ENCODE peak calls at places on chromosome 19, in ten cellular contexts. One of them, this sample, is unnamed.
A peak's percentile ranks its signal among the peaks of the same experiment; 100 is the strongest.

GRCh38 chr19:35120492-35120891 is 4.9 kb downstream of the FXYD3 start:
- DNase-seq in kidney epithelial cell: no peak
- DNase-seq in left ventricle myocardium inferior: no peak
- DNase-seq in heart right ventricle: no peak
- DNase-seq in fibroblast of the aortic adventitia: peak; percentile 79
- DNase-seq in upper lobe of left lung: no peak
- DNase-seq in lung: no peak
- DNase-seq in RWPE2: peak; percentile 91
- DNase-seq in fibroblast of mammary gland: peak; percentile 96
- DNase-seq in IMR-90: peak; percentile 66
- DNase-seq in this sample: no peak

GRCh38 chr19:533485-534058 is 2.0 kb downstream of the CDC34 start:
- DNase-seq in fibroblast of mammary gland: no peak
- DNase-seq in heart right ventricle: no peak
- DNase-seq in fibroblast of the aortic adventitia: no peak
- DNase-seq in lung: no peak
- DNase-seq in upper lobe of left lung: no peak
- DNase-seq in left ventricle myocardium inferior: no peak
- DNase-seq in RWPE2: no peak
- DNase-seq in kidney epithelial cell: no peak
- DNase-seq in IMR-90: no peak
- DNase-seq in this sample: no peak

GRCh38 chr19:48565090-48565489 is 13.1 kb downstream of the SULT2B1 start:
- DNase-seq in fibroblast of mammary gland: peak; percentile 70
- DNase-seq in RWPE2: no peak
- DNase-seq in lung: no peak
- DNase-seq in left ventricle myocardium inferior: no peak
- DNase-seq in kidney epithelial cell: no peak
- DNase-seq in heart right ventricle: no peak
- DNase-seq in fibroblast of the aortic adventitia: no peak
- DNase-seq in upper lobe of left lung: no peak
- DNase-seq in IMR-90: peak; percentile 83
- DNase-seq in this sample: no peak

GRCh38 chr19:2084993-2085720 is 11.0 kb downstream of the MOB3A start:
- DNase-seq in upper lobe of left lung: peak; percentile 89
- DNase-seq in IMR-90: no peak
- DNase-seq in RWPE2: no peak
- DNase-seq in lung: peak; percentile 81
- DNase-seq in fibroblast of mammary gland: peak; percentile 50
- DNase-seq in fibroblast of the aortic adventitia: no peak
- DNase-seq in left ventricle myocardium inferior: peak; percentile 64
- DNase-seq in kidney epithelial cell: no peak
- DNase-seq in heart right ventricle: peak; percentile 64
- DNase-seq in this sample: no peak

GRCh38 chr19:45424191-45425058 is 708 bp upstream of the ERCC1 start:
- DNase-seq in fibroblast of mammary gland: peak; percentile 97
- DNase-seq in kidney epithelial cell: peak; percentile 90
- DNase-seq in RWPE2: peak; percentile 96
- DNase-seq in lung: peak; percentile 65
- DNase-seq in left ventricle myocardium inferior: peak; percentile 71
- DNase-seq in heart right ventricle: peak; percentile 78
- DNase-seq in upper lobe of left lung: peak; percentile 84
- DNase-seq in fibroblast of the aortic adventitia: peak; percentile 89
- DNase-seq in IMR-90: peak; percentile 98
- DNase-seq in this sample: no peak

GRCh38 chr19:48644839-48645651 is 942 bp downstream of the CA11 start:
- DNase-seq in lung: peak; percentile 80
- DNase-seq in IMR-90: peak; percentile 65
- DNase-seq in kidney epithelial cell: no peak
- DNase-seq in upper lobe of left lung: peak; percentile 84
- DNase-seq in fibroblast of the aortic adventitia: peak; percentile 74
- DNase-seq in heart right ventricle: peak; percentile 85
- DNase-seq in RWPE2: no peak
- DNase-seq in left ventricle myocardium inferior: peak; percentile 72
- DNase-seq in fibroblast of mammary gland: peak; percentile 71
- DNase-seq in this sample: peak; percentile 76

GRCh38 chr19:8511573-8512101 is 2.3 kb downstream of the ZNF414 start:
- DNase-seq in lung: no peak
- DNase-seq in IMR-90: no peak
- DNase-seq in heart right ventricle: no peak
- DNase-seq in left ventricle myocardium inferior: no peak
- DNase-seq in upper lobe of left lung: no peak
- DNase-seq in fibroblast of mammary gland: no peak
- DNase-seq in RWPE2: no peak
- DNase-seq in kidney epithelial cell: no peak
- DNase-seq in fibroblast of the aortic adventitia: no peak
- DNase-seq in this sample: no peak

GRCh38 chr19:17405250-17406038 is at the start of gene BST2:
- DNase-seq in lung: peak; percentile 43
- DNase-seq in RWPE2: no peak
- DNase-seq in fibroblast of the aortic adventitia: peak; percentile 62
- DNase-seq in kidney epithelial cell: peak; percentile 56
- DNase-seq in IMR-90: peak; percentile 37
- DNase-seq in left ventricle myocardium inferior: peak; percentile 46
- DNase-seq in fibroblast of mammary gland: no peak
- DNase-seq in heart right ventricle: peak; percentile 72
- DNase-seq in upper lobe of left lung: peak; percentile 78
- DNase-seq in this sample: no peak

GRCh38 chr19:1944088-1944915 is 3.3 kb downstream of the CSNK1G2 start:
- DNase-seq in fibroblast of mammary gland: no peak
- DNase-seq in lung: no peak
- DNase-seq in kidney epithelial cell: no peak
- DNase-seq in left ventricle myocardium inferior: no peak
- DNase-seq in upper lobe of left lung: no peak
- DNase-seq in fibroblast of the aortic adventitia: no peak
- DNase-seq in RWPE2: no peak
- DNase-seq in heart right ventricle: no peak
- DNase-seq in IMR-90: no peak
- DNase-seq in this sample: peak; percentile 72

GRCh38 chr19:56403764-56404704 is at the start of gene ZNF583:
- DNase-seq in fibroblast of mammary gland: peak; percentile 97
- DNase-seq in RWPE2: peak; percentile 77
- DNase-seq in heart right ventricle: peak; percentile 97
- DNase-seq in fibroblast of the aortic adventitia: peak; percentile 98
- DNase-seq in upper lobe of left lung: peak; percentile 93
- DNase-seq in kidney epithelial cell: peak; percentile 76
- DNase-seq in left ventricle myocardium inferior: peak; percentile 98
- DNase-seq in lung: peak; percentile 95
- DNase-seq in IMR-90: peak; percentile 97
- DNase-seq in this sample: peak; percentile 92

GRCh38 chr19:35045667-35046300 is 4.3 kb downstream of the HPN start:
- DNase-seq in kidney epithelial cell: no peak
- DNase-seq in RWPE2: no peak
- DNase-seq in heart right ventricle: no peak
- DNase-seq in left ventricle myocardium inferior: no peak
- DNase-seq in lung: no peak
- DNase-seq in IMR-90: peak; percentile 28
- DNase-seq in fibroblast of the aortic adventitia: no peak
- DNase-seq in fibroblast of mammary gland: no peak
- DNase-seq in upper lobe of left lung: no peak
- DNase-seq in this sample: no peak

GRCh38 chr19:41753936-41754529 is 1.3 kb upstream of the CEACAM6 start:
- DNase-seq in upper lobe of left lung: peak; percentile 78
- DNase-seq in RWPE2: no peak
- DNase-seq in IMR-90: peak; percentile 4
- DNase-seq in fibroblast of the aortic adventitia: peak; percentile 22
- DNase-seq in fibroblast of mammary gland: peak; percentile 31
- DNase-seq in left ventricle myocardium inferior: no peak
- DNase-seq in kidney epithelial cell: no peak
- DNase-seq in lung: peak; percentile 70
- DNase-seq in heart right ventricle: peak; percentile 20
- DNase-seq in this sample: no peak

GRCh38 chr19:42369433-42370067 is 20.5 kb downstream of the CNFN start:
- DNase-seq in upper lobe of left lung: no peak
- DNase-seq in fibroblast of the aortic adventitia: no peak
- DNase-seq in RWPE2: no peak
- DNase-seq in lung: no peak
- DNase-seq in heart right ventricle: no peak
- DNase-seq in fibroblast of mammary gland: no peak
- DNase-seq in left ventricle myocardium inferior: no peak
- DNase-seq in IMR-90: no peak
- DNase-seq in kidney epithelial cell: no peak
- DNase-seq in this sample: no peak

GRCh38 chr19:55678121-55678671 is 3.2 kb downstream of the EPN1 start:
- DNase-seq in lung: no peak
- DNase-seq in left ventricle myocardium inferior: peak; percentile 45
- DNase-seq in heart right ventricle: peak; percentile 29
- DNase-seq in fibroblast of the aortic adventitia: no peak
- DNase-seq in fibroblast of mammary gland: no peak
- DNase-seq in IMR-90: no peak
- DNase-seq in kidney epithelial cell: no peak
- DNase-seq in RWPE2: no peak
- DNase-seq in upper lobe of left lung: peak; percentile 48
- DNase-seq in this sample: no peak

GRCh38 chr19:32669205-32669785 is 5.7 kb downstream of the ANKRD27 start:
- DNase-seq in IMR-90: no peak
- DNase-seq in fibroblast of mammary gland: no peak
- DNase-seq in heart right ventricle: no peak
- DNase-seq in fibroblast of the aortic adventitia: no peak
- DNase-seq in left ventricle myocardium inferior: no peak
- DNase-seq in RWPE2: no peak
- DNase-seq in lung: no peak
- DNase-seq in upper lobe of left lung: no peak
- DNase-seq in kidney epithelial cell: no peak
- DNase-seq in this sample: no peak

DNA sequence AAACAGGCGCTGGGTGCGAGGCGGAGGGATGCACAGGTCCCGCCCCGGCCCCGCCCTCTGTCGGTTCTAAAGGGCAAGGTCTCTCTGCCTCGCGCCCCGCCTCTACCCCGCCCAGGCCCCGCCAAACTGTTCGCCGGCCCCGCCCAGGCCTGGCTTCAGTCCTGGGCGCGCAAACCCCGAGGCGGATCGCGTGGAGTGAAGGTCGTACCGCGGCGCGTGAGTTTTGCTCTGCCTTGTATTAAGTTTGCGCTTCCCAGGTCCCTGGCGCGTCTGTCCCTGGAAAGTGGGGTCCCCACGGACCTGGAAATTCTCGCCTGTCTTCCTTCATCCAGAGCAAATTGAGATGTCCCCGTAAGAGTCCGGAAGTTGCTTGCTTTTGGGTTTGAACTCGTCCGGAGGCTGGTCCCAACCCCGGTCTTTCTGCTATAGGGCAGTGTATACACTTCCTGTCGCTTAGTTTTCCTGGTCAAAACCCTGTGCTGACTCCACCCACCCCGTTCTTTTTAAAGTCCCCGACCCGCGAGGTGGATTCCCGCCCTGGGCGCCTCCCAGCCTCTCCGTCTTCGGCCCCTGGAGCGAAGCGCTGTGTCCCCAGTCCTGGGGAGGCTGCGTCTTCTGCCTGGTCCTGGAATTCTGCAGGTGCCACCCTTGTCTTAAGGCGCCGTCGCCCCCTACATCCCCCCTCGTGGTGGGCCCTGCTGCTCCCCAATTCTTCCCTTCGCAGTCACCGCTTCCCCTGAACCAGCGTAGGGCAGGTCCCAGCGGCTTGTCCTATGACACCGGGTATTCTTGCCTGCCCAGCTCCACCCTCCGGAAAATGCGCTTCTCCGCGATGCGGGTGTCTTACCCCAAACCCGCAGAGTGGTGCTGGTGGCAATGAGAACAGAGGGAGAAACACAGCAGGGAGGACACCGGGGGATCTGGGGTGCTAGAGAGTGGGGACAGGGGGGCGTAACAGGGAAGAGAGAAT is 8.6 kb downstream of the ZNF808 start:
- DNase-seq in IMR-90: peak; percentile 61
- DNase-seq in fibroblast of mammary gland: peak; percentile 70
- DNase-seq in upper lobe of left lung: peak; percentile 87
- DNase-seq in fibroblast of the aortic adventitia: peak; percentile 66
- DNase-seq in RWPE2: peak; percentile 89
- DNase-seq in lung: peak; percentile 82
- DNase-seq in left ventricle myocardium inferior: peak; percentile 94
- DNase-seq in kidney epithelial cell: no peak
- DNase-seq in heart right ventricle: peak; percentile 90
- DNase-seq in this sample: peak; percentile 89
- TF ChIP-seq CTCF in IMR-90: no peak
- TF ChIP-seq CTCF in fibroblast of mammary gland: no peak
- TF ChIP-seq CTCF in upper lobe of left lung: peak; percentile 27
- TF ChIP-seq CTCF in fibroblast of the aortic adventitia: peak; percentile 34
- TF ChIP-seq CTCF in RWPE2: no peak
- TF ChIP-seq CTCF in lung: no peak
- TF ChIP-seq CTCF in left ventricle myocardium inferior: peak; percentile 50
- TF ChIP-seq CTCF in kidney epithelial cell: peak; percentile 21
- TF ChIP-seq CTCF in heart right ventricle: peak; percentile 17
- TF ChIP-seq CTCF in this sample: peak; percentile 28

GRCh38 chr19:7004313-7004931 is 16.8 kb downstream of the MBD3L2B start:
- DNase-seq in fibroblast of mammary gland: peak; percentile 33
- DNase-seq in lung: no peak
- DNase-seq in upper lobe of left lung: no peak
- DNase-seq in RWPE2: no peak
- DNase-seq in fibroblast of the aortic adventitia: peak; percentile 42
- DNase-seq in kidney epithelial cell: peak; percentile 7
- DNase-seq in left ventricle myocardium inferior: no peak
- DNase-seq in heart right ventricle: no peak
- DNase-seq in IMR-90: peak; percentile 18
- DNase-seq in this sample: no peak
- TF ChIP-seq CTCF in fibroblast of mammary gland: peak; percentile 58
- TF ChIP-seq CTCF in lung: peak; percentile 10
- TF ChIP-seq CTCF in upper lobe of left lung: no peak
- TF ChIP-seq CTCF in RWPE2: peak; percentile 67
- TF ChIP-seq CTCF in fibroblast of the aortic adventitia: peak; percentile 76
- TF ChIP-seq CTCF in kidney epithelial cell: peak; percentile 80
- TF ChIP-seq CTCF in left ventricle myocardium inferior: peak; percentile 86
- TF ChIP-seq CTCF in heart right ventricle: no peak
- TF ChIP-seq CTCF in IMR-90: peak; percentile 36
- TF ChIP-seq CTCF in this sample: peak; percentile 87

GRCh38 chr19:13090511-13091231 is 12.0 kb downstream of the LYL1 start:
- DNase-seq in kidney epithelial cell: no peak
- DNase-seq in fibroblast of mammary gland: no peak
- DNase-seq in lung: no peak
- DNase-seq in upper lobe of left lung: no peak
- DNase-seq in IMR-90: no peak
- DNase-seq in fibroblast of the aortic adventitia: no peak
- DNase-seq in heart right ventricle: no peak
- DNase-seq in left ventricle myocardium inferior: no peak
- DNase-seq in RWPE2: peak; percentile 64
- DNase-seq in this sample: no peak
- TF ChIP-seq CTCF in kidney epithelial cell: no peak
- TF ChIP-seq CTCF in fibroblast of mammary gland: no peak
- TF ChIP-seq CTCF in lung: no peak
- TF ChIP-seq CTCF in upper lobe of left lung: no peak
- TF ChIP-seq CTCF in IMR-90: no peak
- TF ChIP-seq CTCF in fibroblast of the aortic adventitia: no peak
- TF ChIP-seq CTCF in heart right ventricle: no peak
- TF ChIP-seq CTCF in left ventricle myocardium inferior: no peak
- TF ChIP-seq CTCF in RWPE2: no peak
- TF ChIP-seq CTCF in this sample: no peak

DNA sequence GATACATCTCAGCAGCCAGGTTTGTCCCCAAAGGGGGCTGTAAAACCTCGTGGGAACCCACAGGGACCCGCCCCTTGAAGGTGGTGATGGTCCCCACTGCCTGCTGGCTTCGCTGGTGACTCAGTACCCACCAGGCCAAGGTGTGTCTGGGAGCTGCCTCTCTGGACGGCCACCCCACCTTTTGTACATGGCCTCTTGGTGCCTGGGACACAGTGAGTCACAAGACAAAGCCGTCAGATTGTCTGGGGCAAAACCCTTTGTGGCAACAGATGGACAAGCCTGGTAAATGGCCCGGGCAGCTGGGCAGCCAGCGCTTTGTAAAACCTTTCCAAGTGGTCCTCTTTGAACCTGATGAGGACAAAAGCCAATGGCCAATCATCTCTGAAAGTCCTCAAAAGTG is 27.9 kb upstream of the KLF2 start:
- DNase-seq in upper lobe of left lung: no peak
- DNase-seq in kidney epithelial cell: no peak
- DNase-seq in fibroblast of mammary gland: no peak
- DNase-seq in IMR-90: no peak
- DNase-seq in lung: no peak
- DNase-seq in left ventricle myocardium inferior: no peak
- DNase-seq in RWPE2: no peak
- DNase-seq in heart right ventricle: no peak
- DNase-seq in fibroblast of the aortic adventitia: no peak
- DNase-seq in this sample: no peak
- TF ChIP-seq CTCF in upper lobe of left lung: no peak
- TF ChIP-seq CTCF in kidney epithelial cell: no peak
- TF ChIP-seq CTCF in fibroblast of mammary gland: no peak
- TF ChIP-seq CTCF in IMR-90: no peak
- TF ChIP-seq CTCF in lung: no peak
- TF ChIP-seq CTCF in left ventricle myocardium inferior: no peak
- TF ChIP-seq CTCF in RWPE2: no peak
- TF ChIP-seq CTCF in heart right ventricle: no peak
- TF ChIP-seq CTCF in fibroblast of the aortic adventitia: no peak
- TF ChIP-seq CTCF in this sample: no peak